ENCODE peak calls at places on chromosomes 6 and 20, in nine cellular contexts. One of them, this sample, is unnamed.

GRCh38 chr6:147285087-147285855 is 81.1 kb downstream of the STXBP5 start:
- DNase-seq in stimulated activated CD4-positive, alpha-beta T cell treated with anti-CD3 and anti-CD28 coated beads, Interleukin-2, amount 100 ng/mL, for 4 hours: no peak
- DNase-seq in effector memory CD8-positive, alpha-beta T cell: no peak
- DNase-seq in HL-60: no peak
- DNase-seq in posterior cingulate gyrus: no peak
- DNase-seq in NCI-H1105: peak; percentile 13
- DNase-seq in HEK293T: peak; percentile 19
- DNase-seq in skeletal muscle cell: no peak
- DNase-seq in stimulated activated naive CD8-positive, alpha-beta T cell treated with anti-CD3 and anti-CD28 coated beads, Interleukin-15, Interleukin-2, amounts not matched to agents 100 U/mL and 50 U/mL, for 24 hours: no peak
- DNase-seq in this sample: peak; percentile 51

GRCh38 chr20:38303908-38304379 is at the start of gene BPI:
- DNase-seq in stimulated activated naive CD8-positive, alpha-beta T cell treated with anti-CD3 and anti-CD28 coated beads, Interleukin-15, Interleukin-2, amounts not matched to agents 100 U/mL and 50 U/mL, for 24 hours: peak; percentile 16
- DNase-seq in effector memory CD8-positive, alpha-beta T cell: no peak
- DNase-seq in HEK293T: no peak
- DNase-seq in NCI-H1105: no peak
- DNase-seq in skeletal muscle cell: peak; percentile 62
- DNase-seq in stimulated activated CD4-positive, alpha-beta T cell treated with anti-CD3 and anti-CD28 coated beads, Interleukin-2, amount 100 ng/mL, for 4 hours: no peak
- DNase-seq in HL-60: peak; percentile 99
- DNase-seq in posterior cingulate gyrus: peak; percentile 11
- DNase-seq in this sample: peak; percentile 96

GRCh38 chr6:166463363-166464067 is 80.8 kb upstream of the MPC1 start:
- DNase-seq in HEK293T: no peak
- DNase-seq in NCI-H1105: no peak
- DNase-seq in effector memory CD8-positive, alpha-beta T cell: no peak
- DNase-seq in posterior cingulate gyrus: no peak
- DNase-seq in stimulated activated naive CD8-positive, alpha-beta T cell treated with anti-CD3 and anti-CD28 coated beads, Interleukin-15, Interleukin-2, amounts not matched to agents 100 U/mL and 50 U/mL, for 24 hours: no peak
- DNase-seq in HL-60: peak; percentile 40
- DNase-seq in skeletal muscle cell: no peak
- DNase-seq in stimulated activated CD4-positive, alpha-beta T cell treated with anti-CD3 and anti-CD28 coated beads, Interleukin-2, amount 100 ng/mL, for 4 hours: no peak
- DNase-seq in this sample: no peak

GRCh38 chr6:82588020-82588419 is 224.4 kb downstream of the TPBG start:
- DNase-seq in HL-60: no peak
- DNase-seq in HEK293T: no peak
- DNase-seq in posterior cingulate gyrus: no peak
- DNase-seq in stimulated activated naive CD8-positive, alpha-beta T cell treated with anti-CD3 and anti-CD28 coated beads, Interleukin-15, Interleukin-2, amounts not matched to agents 100 U/mL and 50 U/mL, for 24 hours: no peak
- DNase-seq in effector memory CD8-positive, alpha-beta T cell: no peak
- DNase-seq in NCI-H1105: no peak
- DNase-seq in skeletal muscle cell: no peak
- DNase-seq in stimulated activated CD4-positive, alpha-beta T cell treated with anti-CD3 and anti-CD28 coated beads, Interleukin-2, amount 100 ng/mL, for 4 hours: no peak
- DNase-seq in this sample: no peak

GRCh38 chr20:31691646-31692275 is 30.9 kb downstream of the BCL2L1 start:
- DNase-seq in HL-60: no peak
- DNase-seq in NCI-H1105: no peak
- DNase-seq in posterior cingulate gyrus: no peak
- DNase-seq in HEK293T: no peak
- DNase-seq in skeletal muscle cell: no peak
- DNase-seq in stimulated activated CD4-positive, alpha-beta T cell treated with anti-CD3 and anti-CD28 coated beads, Interleukin-2, amount 100 ng/mL, for 4 hours: no peak
- DNase-seq in stimulated activated naive CD8-positive, alpha-beta T cell treated with anti-CD3 and anti-CD28 coated beads, Interleukin-15, Interleukin-2, amounts not matched to agents 100 U/mL and 50 U/mL, for 24 hours: no peak
- DNase-seq in effector memory CD8-positive, alpha-beta T cell: no peak
- DNase-seq in this sample: no peak

GRCh38 chr20:49671429-49671828 is 42.2 kb downstream of the B4GALT5 start:
- DNase-seq in stimulated activated CD4-positive, alpha-beta T cell treated with anti-CD3 and anti-CD28 coated beads, Interleukin-2, amount 100 ng/mL, for 4 hours: no peak
- DNase-seq in effector memory CD8-positive, alpha-beta T cell: no peak
- DNase-seq in posterior cingulate gyrus: no peak
- DNase-seq in skeletal muscle cell: no peak
- DNase-seq in HL-60: no peak
- DNase-seq in stimulated activated naive CD8-positive, alpha-beta T cell treated with anti-CD3 and anti-CD28 coated beads, Interleukin-15, Interleukin-2, amounts not matched to agents 100 U/mL and 50 U/mL, for 24 hours: no peak
- DNase-seq in HEK293T: no peak
- DNase-seq in NCI-H1105: no peak
- DNase-seq in this sample: no peak

GRCh38 chr20:13874269-13875158 is 89.7 kb downstream of the NDUFAF5 start:
- DNase-seq in stimulated activated naive CD8-positive, alpha-beta T cell treated with anti-CD3 and anti-CD28 coated beads, Interleukin-15, Interleukin-2, amounts not matched to agents 100 U/mL and 50 U/mL, for 24 hours: no peak
- DNase-seq in NCI-H1105: no peak
- DNase-seq in posterior cingulate gyrus: no peak
- DNase-seq in stimulated activated CD4-positive, alpha-beta T cell treated with anti-CD3 and anti-CD28 coated beads, Interleukin-2, amount 100 ng/mL, for 4 hours: no peak
- DNase-seq in HEK293T: no peak
- DNase-seq in HL-60: no peak
- DNase-seq in skeletal muscle cell: no peak
- DNase-seq in effector memory CD8-positive, alpha-beta T cell: no peak
- DNase-seq in this sample: no peak

GRCh38 chr6:83868639-83869038 is 9.2 kb downstream of the CYB5R4 start:
- DNase-seq in effector memory CD8-positive, alpha-beta T cell: no peak
- DNase-seq in skeletal muscle cell: peak; percentile 36
- DNase-seq in posterior cingulate gyrus: no peak
- DNase-seq in stimulated activated CD4-positive, alpha-beta T cell treated with anti-CD3 and anti-CD28 coated beads, Interleukin-2, amount 100 ng/mL, for 4 hours: no peak
- DNase-seq in NCI-H1105: no peak
- DNase-seq in HL-60: no peak
- DNase-seq in stimulated activated naive CD8-positive, alpha-beta T cell treated with anti-CD3 and anti-CD28 coated beads, Interleukin-15, Interleukin-2, amounts not matched to agents 100 U/mL and 50 U/mL, for 24 hours: no peak
- DNase-seq in HEK293T: no peak
- DNase-seq in this sample: no peak

GRCh38 chr6:26295691-26296555 is 69.1 kb upstream of the BTN3A2 start:
- DNase-seq in effector memory CD8-positive, alpha-beta T cell: no peak
- DNase-seq in NCI-H1105: no peak
- DNase-seq in HL-60: no peak
- DNase-seq in HEK293T: no peak
- DNase-seq in stimulated activated naive CD8-positive, alpha-beta T cell treated with anti-CD3 and anti-CD28 coated beads, Interleukin-15, Interleukin-2, amounts not matched to agents 100 U/mL and 50 U/mL, for 24 hours: no peak
- DNase-seq in posterior cingulate gyrus: no peak
- DNase-seq in stimulated activated CD4-positive, alpha-beta T cell treated with anti-CD3 and anti-CD28 coated beads, Interleukin-2, amount 100 ng/mL, for 4 hours: no peak
- DNase-seq in skeletal muscle cell: peak; percentile 76
- DNase-seq in this sample: no peak

GRCh38 chr6:154536922-154537449 is 26.5 kb upstream of the CNKSR3 start:
- DNase-seq in posterior cingulate gyrus: no peak
- DNase-seq in effector memory CD8-positive, alpha-beta T cell: no peak
- DNase-seq in skeletal muscle cell: no peak
- DNase-seq in HEK293T: no peak
- DNase-seq in stimulated activated naive CD8-positive, alpha-beta T cell treated with anti-CD3 and anti-CD28 coated beads, Interleukin-15, Interleukin-2, amounts not matched to agents 100 U/mL and 50 U/mL, for 24 hours: no peak
- DNase-seq in NCI-H1105: no peak
- DNase-seq in HL-60: no peak
- DNase-seq in stimulated activated CD4-positive, alpha-beta T cell treated with anti-CD3 and anti-CD28 coated beads, Interleukin-2, amount 100 ng/mL, for 4 hours: no peak
- DNase-seq in this sample: no peak

This sample was measured in AML-193.